ENCODE peak calls at places on chromosomes 5 and 9, in nine cellular contexts. C is astrocyte of the spinal cord; M is stimulated activated CD4-positive, alpha-beta T cell treated with anti-CD3 and anti-CD28 coated beads, TNF-alpha, amount 100 ng/mL, for 1 hour; E is germinal center; Z is GM06990; S is fibroblast of mammary gland; V is sigmoid colon; L is T-helper 17 cell; H is lower leg skin. O is an unnamed sample.

GRCh38 chr9:96136992-96137665 is 164.8 kb downstream of the HSD17B3 start:
- DNase-seq in C (peak; percentile 84), M (no peak), E (peak; percentile 63), Z (peak; percentile 43), S (peak; percentile 59), V (peak; percentile 87), L (no peak), H (peak; percentile 89), O (peak; percentile 12)

GRCh38 chr9:4077499-4078102 is 222.3 kb downstream of the GLIS3 start:
- DNase-seq in C (peak; percentile 85), M (peak; percentile 22), E (peak; percentile 38), Z (no peak), S (peak; percentile 90), V (peak; percentile 89), L (no peak), H (peak; percentile 95), O (peak; percentile 38)

GRCh38 chr5:470961-471749 is 28.2 kb downstream of the EXOC3 start:
- DNase-seq in C (no peak), M (no peak), E (no peak), Z (no peak), S (peak; percentile 17), V (peak; percentile 63), L (no peak), H (peak; percentile 81), O (no peak)

GRCh38 chr9:87740198-87740597 is 14.3 kb downstream of the CTSL start:
- DNase-seq in C (no peak), M (no peak), E (no peak), Z (no peak), S (no peak), V (no peak), L (no peak), H (no peak), O (no peak)

GRCh38 chr9:97322105-97322504 is 14.6 kb downstream of the CCDC180 start:
- DNase-seq in C (no peak), M (no peak), E (no peak), Z (no peak), S (no peak), V (no peak), L (no peak), H (no peak), O (no peak)

GRCh38 chr9:98099898-98100297 is 19.1 kb downstream of the TRIM14 start:
- DNase-seq in C (no peak), M (no peak), E (no peak), Z (no peak), S (no peak), V (no peak), L (no peak), H (no peak), O (no peak)

GRCh38 chr9:33165263-33166151 is 1.6 kb downstream of the B4GALT1 start:
- DNase-seq in C (peak; percentile 58), M (no peak), E (peak; percentile 54), Z (peak; percentile 51), S (peak; percentile 98), V (peak; percentile 80), L (no peak), H (peak; percentile 87), O (peak; percentile 78)

GRCh38 chr5:19790811-19791466 is 197.1 kb downstream of the CDH18 start:
- DNase-seq in C (no peak), M (no peak), E (no peak), Z (no peak), S (no peak), V (no peak), L (no peak), H (no peak), O (no peak)

GRCh38 chr9:35811364-35812024 is 568 bp downstream of the SPAG8 start:
- DNase-seq in C (no peak), M (no peak), E (no peak), Z (no peak), S (peak; percentile 31), V (peak; percentile 74), L (no peak), H (no peak), O (peak; percentile 31)

GRCh38 chr5:180209137-180209581 is at the start of gene RASGEF1C:
- DNase-seq in C (peak; percentile 47), M (peak; percentile 57), E (peak; percentile 82), Z (peak; percentile 59), S (peak; percentile 40), V (no peak), L (peak; percentile 56), H (peak; percentile 83), O (no peak)

GRCh38 chr5:105632043-105632442 is 2038.7 kb downstream of the EFNA5 start:
- DNase-seq in C (no peak), M (no peak), E (no peak), Z (no peak), S (no peak), V (no peak), L (no peak), H (no peak), O (no peak)

GRCh38 chr5:39072915-39073758 is 1.1 kb downstream of the RICTOR start:
- DNase-seq in C (peak; percentile 52), M (peak; percentile 8), E (peak; percentile 58), Z (peak; percentile 81), S (peak; percentile 42), V (no peak), L (peak; percentile 38), H (peak; percentile 90), O (peak; percentile 31)

O was measured in gastrocnemius medialis.